ENCODE peak calls at places on chromosome 20, in ten cellular contexts. T is sigmoid colon, R is K562, W is H1, N is ovary, A is suprapubic skin, M is esophagus muscularis mucosa, O is GM12878, S is A549, E is upper lobe of left lung. H is an unnamed sample.
A peak's percentile ranks its signal among the peaks of the same experiment; 100 is the strongest.

GRCh38 chr20:51563597-51564332 is 21.2 kb upstream of the NFATC2 start:
- DNase-seq in T (peak; percentile 86), R (peak; percentile 85), W (peak; percentile 60), N (peak; percentile 62), A (no peak), M (no peak), O (no peak), S (peak; percentile 91), E (peak; percentile 85), H (peak; percentile 38)

GRCh38 chr20:37336369-37337207 is 9.4 kb upstream of the SRC start:
- DNase-seq in T (peak; percentile 78), R (peak; percentile 70), W (no peak), N (peak; percentile 67), A (no peak), M (no peak), O (peak; percentile 94), S (no peak), E (peak; percentile 78), H (peak; percentile 63)

GRCh38 chr20:4766631-4767030 is 44.9 kb downstream of the PRND start:
- DNase-seq in T (no peak), R (no peak), W (no peak), N (no peak), A (no peak), M (no peak), O (no peak), S (no peak), E (no peak), H (no peak)

GRCh38 chr20:61866165-61866564 is 199.5 kb downstream of the TAF4 start:
- DNase-seq in T (no peak), R (no peak), W (no peak), N (no peak), A (no peak), M (no peak), O (no peak), S (no peak), E (peak; percentile 32), H (no peak)

GRCh38 chr20:37914672-37915433 is 11.9 kb downstream of the VSTM2L start:
- DNase-seq in T (no peak), R (no peak), W (peak; percentile 82), N (no peak), A (no peak), M (no peak), O (no peak), S (no peak), E (peak; percentile 85), H (no peak)

GRCh38 chr20:45450097-45450818 is 19.3 kb upstream of the WFDC2 start:
- DNase-seq in T (peak; percentile 74), R (peak; percentile 36), W (no peak), N (no peak), A (no peak), M (no peak), O (no peak), S (peak; percentile 56), E (no peak), H (peak; percentile 23)

GRCh38 chr20:51934301-51935002 is 132.1 kb upstream of the SALL4 start:
- DNase-seq in T (no peak), R (no peak), W (no peak), N (no peak), A (no peak), M (no peak), O (no peak), S (no peak), E (no peak), H (no peak)

GRCh38 chr20:20457392-20458126 is 89.7 kb downstream of the INSM1 start:
- DNase-seq in T (no peak), R (no peak), W (no peak), N (no peak), A (no peak), M (no peak), O (no peak), S (no peak), E (no peak), H (no peak)

GRCh38 chr20:47099093-47099492 is 204.4 kb downstream of the EYA2 start:
- DNase-seq in T (no peak), R (no peak), W (no peak), N (no peak), A (no peak), M (no peak), O (no peak), S (no peak), E (no peak), H (no peak)

GRCh38 chr20:44552950-44553908 is 29.1 kb upstream of the PKIG start:
- DNase-seq in T (no peak), R (no peak), W (no peak), N (no peak), A (no peak), M (no peak), O (no peak), S (peak; percentile 46), E (no peak), H (no peak)

GRCh38 chr20:56202493-56203077 is 45.9 kb upstream of the MC3R start:
- DNase-seq in T (no peak), R (no peak), W (no peak), N (no peak), A (no peak), M (no peak), O (no peak), S (peak; percentile 23), E (no peak), H (no peak)

GRCh38 chr20:1364106-1364505 is 28.7 kb downstream of the FKBP1A start:
- DNase-seq in T (no peak), R (no peak), W (no peak), N (no peak), A (no peak), M (peak; percentile 45), O (no peak), S (no peak), E (no peak), H (no peak)

GRCh38 chr20:59794555-59794954 is 138.9 kb downstream of the SYCP2 start:
- DNase-seq in T (no peak), R (no peak), W (no peak), N (no peak), A (no peak), M (no peak), O (no peak), S (no peak), E (no peak), H (no peak)

GRCh38 chr20:38127920-38128528 is 37.0 kb downstream of the TGM2 start:
- DNase-seq in T (peak; percentile 27), R (no peak), W (no peak), N (no peak), A (peak; percentile 13), M (no peak), O (no peak), S (no peak), E (no peak), H (no peak)

GRCh38 chr20:47543006-47543431 is 41.3 kb downstream of the NCOA3 start:
- DNase-seq in T (no peak), R (no peak), W (no peak), N (no peak), A (no peak), M (no peak), O (no peak), S (no peak), E (no peak), H (no peak)

GRCh38 chr20:51172558-51173428 is 149.9 kb upstream of the KCNG1 start:
- DNase-seq in T (no peak), R (no peak), W (no peak), N (no peak), A (no peak), M (no peak), O (no peak), S (peak; percentile 12), E (no peak), H (no peak)

GRCh38 chr20:462199-462991 is at the start of gene TBC1D20:
- DNase-seq in T (peak; percentile 92), R (peak; percentile 85), W (peak; percentile 86), N (peak; percentile 82), A (peak; percentile 90), M (no peak), O (peak; percentile 40), S (peak; percentile 89), E (peak; percentile 97), H (peak; percentile 89)

GRCh38 chr20:25116746-25117457 is 35.0 kb upstream of the VSX1 start:
- DNase-seq in T (no peak), R (no peak), W (peak; percentile 41), N (no peak), A (no peak), M (peak; percentile 47), O (no peak), S (no peak), E (no peak), H (no peak)

GRCh38 chr20:10667077-10667401 is 6.8 kb downstream of the JAG1 start:
- DNase-seq in T (no peak), R (no peak), W (no peak), N (no peak), A (peak; percentile 85), M (no peak), O (no peak), S (no peak), E (peak; percentile 84), H (no peak)
- TF ChIP-seq EP300 in T (no peak), R (no peak), W (no peak), N (no peak), A (no peak), M (no peak), O (no peak), S (no peak), E (no peak), H (no peak)

DNA sequence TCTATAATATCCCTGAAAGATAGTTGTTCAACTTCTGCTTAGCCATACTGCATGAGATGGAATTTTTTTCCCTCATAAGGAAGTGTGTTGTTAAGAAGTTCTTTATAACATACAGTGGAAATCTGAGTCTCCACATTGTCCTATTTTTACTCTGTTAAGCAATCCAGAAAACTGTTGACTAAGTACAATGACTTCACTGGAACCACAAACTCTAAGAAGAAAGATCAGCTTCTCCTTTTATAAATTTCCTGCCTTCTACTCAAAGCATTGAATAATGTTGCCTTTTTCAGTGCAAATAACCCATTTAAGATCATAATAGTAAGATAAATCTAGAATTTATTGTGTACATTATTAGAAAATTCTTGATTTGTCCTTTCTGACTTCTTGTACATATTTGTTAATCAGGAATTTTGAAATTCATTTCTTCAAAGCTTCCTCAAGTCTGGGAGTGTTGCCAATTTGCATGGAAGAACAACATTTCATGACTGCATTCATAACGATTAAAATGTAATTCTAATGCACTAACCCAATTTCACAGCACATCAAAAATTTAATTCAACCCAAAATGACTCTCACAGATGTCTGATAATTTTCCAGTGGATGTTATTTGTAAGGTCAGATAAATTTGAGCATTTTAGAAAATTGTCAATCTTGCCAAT is 45.6 kb upstream of the ANKEF1 start:
- DNase-seq in T (no peak), R (no peak), W (no peak), N (no peak), A (no peak), M (no peak), O (no peak), S (no peak), E (no peak), H (no peak)
- TF ChIP-seq EP300 in T (no peak), R (no peak), W (no peak), N (no peak), A (no peak), M (no peak), O (no peak), S (no peak), E (no peak), H (no peak)

GRCh38 chr20:32465092-32465900 is 107.2 kb downstream of the ASXL1 start:
- DNase-seq in T (peak; percentile 92), R (no peak), W (no peak), N (peak; percentile 46), A (no peak), M (no peak), O (no peak), S (peak; percentile 88), E (peak; percentile 59), H (peak; percentile 94)
- TF ChIP-seq EP300 in T (no peak), R (no peak), W (no peak), N (no peak), A (no peak), M (no peak), O (no peak), S (no peak), E (no peak), H (no peak)

GRCh38 chr20:6045566-6045965 is 8.3 kb downstream of the LRRN4 start:
- DNase-seq in T (no peak), R (no peak), W (no peak), N (no peak), A (no peak), M (no peak), O (no peak), S (no peak), E (no peak), H (no peak)
- TF ChIP-seq EP300 in T (no peak), R (no peak), W (no peak), N (no peak), A (no peak), M (no peak), O (no peak), S (no peak), E (no peak), H (no peak)

H was measured in transverse colon.